ENCODE peak calls at places on chromosomes 12 and 14, in four cellular contexts. R is retinal pigment epithelial cell, K is H1, J is heart left ventricle. N is an unnamed sample.
A peak's percentile ranks its signal among the peaks of the same experiment; 100 is the strongest.

GRCh38 chr12:71439613-71440392 is at the start of gene LGR5:
- DNase-seq in R (no peak), K (no peak), J (peak; percentile 60), N (no peak)

GRCh38 chr12:96047621-96048211 is 12.3 kb upstream of the LTA4H start:
- DNase-seq in R (peak; percentile 25), K (no peak), J (no peak), N (no peak)

GRCh38 chr12:93879476-93880376 is 202.6 kb downstream of the CRADD start:
- DNase-seq in R (no peak), K (no peak), J (no peak), N (peak; percentile 54)

GRCh38 chr12:93198086-93198485 is 179.6 kb upstream of the NUDT4 start:
- DNase-seq in R (no peak), K (no peak), J (no peak), N (peak; percentile 87)

GRCh38 chr12:131130311-131130911 is 176.7 kb downstream of the ADGRD1 start:
- DNase-seq in R (no peak), K (no peak), J (no peak), N (no peak)

GRCh38 chr14:61549425-61549824 is 145.9 kb upstream of the HIF1A start:
- DNase-seq in R (no peak), K (no peak), J (no peak), N (no peak)

GRCh38 chr12:68240079-68240478 is 13.3 kb downstream of the IL22 start:
- DNase-seq in R (peak; percentile 52), K (no peak), J (no peak), N (no peak)

GRCh38 chr12:87667378-87667777 is 361.8 kb downstream of the C12orf50 start:
- DNase-seq in R (no peak), K (no peak), J (no peak), N (no peak)

GRCh38 chr12:131980263-131980662 is 30.5 kb downstream of the EP400 start:
- DNase-seq in R (no peak), K (no peak), J (no peak), N (no peak)

GRCh38 chr12:88150063-88150462 is 8.0 kb downstream of the TMTC3 start:
- DNase-seq in R (no peak), K (no peak), J (no peak), N (no peak)

GRCh38 chr12:97595423-97595822 is 132.8 kb downstream of the RMST start:
- DNase-seq in R (no peak), K (no peak), J (no peak), N (no peak)

GRCh38 chr12:85642810-85643209 is 193.4 kb downstream of the RASSF9 start:
- DNase-seq in R (no peak), K (no peak), J (no peak), N (no peak)

GRCh38 chr14:73937012-73937411 is 12.9 kb downstream of the FAM161B start:
- DNase-seq in R (no peak), K (no peak), J (no peak), N (no peak)

GRCh38 chr14:73935666-73936065 is 14.2 kb downstream of the FAM161B start:
- DNase-seq in R (no peak), K (no peak), J (no peak), N (no peak)
- TF ChIP-seq CTCF in R (peak; percentile 44), K (no peak), J (no peak), N (peak; percentile 41)

GRCh38 chr12:8065991-8066594 is at the start of gene C3AR1:
- DNase-seq in R (peak; percentile 51), K (no peak), J (no peak), N (no peak)
- H3K4me3 ChIP-seq in R (no peak within 1 kb of the TSS), K (no peak within 1 kb of the TSS), J (peak within 1 kb of the TSS; percentile 41), N (no peak within 1 kb of the TSS)

DNA sequence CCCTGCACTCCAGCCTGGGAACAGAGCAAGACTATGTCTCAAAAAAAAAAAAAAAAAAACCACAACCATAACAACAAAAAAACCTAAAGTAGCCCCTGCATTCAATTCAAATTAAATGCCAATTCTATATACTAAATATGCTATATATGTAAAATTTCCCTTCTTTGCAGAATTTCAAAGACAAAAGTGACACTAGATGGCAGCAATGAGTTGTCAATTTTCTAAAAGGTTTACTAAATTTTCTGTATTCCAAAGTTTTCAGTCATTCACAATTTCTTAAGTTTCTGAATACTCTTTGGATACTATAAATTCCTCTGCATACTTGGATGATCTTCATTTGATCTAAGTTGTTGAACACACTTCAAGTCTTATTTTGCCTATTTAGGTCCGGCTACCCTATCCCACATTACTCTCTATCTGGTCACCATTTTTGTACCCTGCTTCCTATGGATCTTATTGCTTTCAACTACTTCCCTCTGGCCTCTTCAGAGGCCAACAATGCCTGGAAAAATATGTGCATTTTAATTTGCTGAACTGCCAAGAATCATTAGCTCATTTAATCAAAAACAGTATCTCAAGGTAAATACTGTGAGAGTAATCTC is 27.9 kb downstream of the HNRNPC start:
- DNase-seq in R (no peak), K (no peak), J (no peak), N (no peak)
- TF ChIP-seq CTCF in R (peak; percentile 29), K (no peak), J (peak; percentile 9), N (peak; percentile 40)

DNA sequence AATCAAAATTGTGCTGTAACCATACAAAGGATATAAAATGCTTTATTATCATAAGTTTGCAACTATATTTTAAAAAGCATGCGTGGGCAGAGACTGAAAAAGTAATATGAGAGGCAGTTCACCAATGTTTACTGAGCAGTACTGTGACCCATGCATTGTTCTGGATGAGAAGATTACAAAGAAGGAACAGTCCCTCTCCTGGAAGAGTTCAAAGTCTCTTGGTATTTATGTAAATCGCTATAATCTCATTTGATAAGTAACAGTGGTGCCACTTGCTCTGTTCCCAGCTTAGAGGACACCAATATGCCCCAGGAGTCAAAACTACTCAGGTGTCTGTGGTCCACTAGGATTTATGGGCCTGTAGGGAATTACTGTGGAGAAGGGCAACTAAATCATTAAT is 2.1 kb upstream of the CMAS start:
- DNase-seq in R (no peak), K (no peak), J (no peak), N (no peak)
- H3K4me3 ChIP-seq in R (no peak overlapping the region), K (no peak overlapping the region), J (no peak overlapping the region), N (no peak overlapping the region)

DNA sequence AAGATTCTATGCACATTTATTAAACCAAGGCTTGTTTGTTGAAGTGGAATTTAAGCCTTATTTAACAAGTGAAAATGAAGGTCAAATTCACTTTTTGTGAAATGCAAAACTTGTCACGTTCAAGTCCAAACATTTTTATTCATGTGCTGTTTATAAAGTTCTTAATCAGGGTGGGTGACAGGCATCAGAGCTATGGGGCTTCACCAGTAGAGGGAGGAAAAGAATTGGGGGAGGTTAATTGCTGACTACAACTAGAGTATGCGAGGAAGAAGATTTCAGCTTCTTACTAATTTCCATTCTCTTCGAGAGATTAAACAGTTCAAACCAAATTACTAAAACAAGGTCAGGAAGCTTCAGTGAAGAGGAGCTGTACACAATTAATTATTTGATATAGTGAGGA is 9.7 kb downstream of the MOK start:
- DNase-seq in R (no peak), K (no peak), J (no peak), N (no peak)
- TF ChIP-seq CTCF in R (peak; percentile 62), K (no peak), J (no peak), N (peak; percentile 43)

N was measured in epithelial cell of proximal tubule.